ENCODE peak calls at places on chromosomes 6 and 20, in five cellular contexts. C, R, G, O and B are unnamed samples.

GRCh38 chr6:151652338-151652737 is 155.1 kb upstream of the ESR1 start:
- DNase-seq in C (no peak), R (no peak), O (no peak), G (no peak), B (no peak)

GRCh38 chr6:2179950-2180349 is 65.5 kb downstream of the GMDS start:
- DNase-seq in R (no peak), O (no peak), G (no peak), C (no peak), B (no peak)

GRCh38 chr6:144899161-144899560 is 614.0 kb downstream of the UTRN start:
- DNase-seq in C (no peak), O (no peak), R (no peak), G (no peak), B (no peak)

GRCh38 chr6:136774228-136775041 is 17.8 kb downstream of the MAP3K5 start:
- DNase-seq in O (no peak), G (no peak), R (no peak), C (no peak), B (no peak)

GRCh38 chr6:866316-866715 is 173.4 kb upstream of the EXOC2 start:
- DNase-seq in O (no peak), R (no peak), C (no peak), G (no peak), B (no peak)

GRCh38 chr6:137568067-137568466 is 73.9 kb upstream of the OLIG3 start:
- DNase-seq in R (no peak), G (no peak), O (no peak), C (no peak), B (no peak)

GRCh38 chr6:32692019-32692418 is 25.6 kb upstream of the HLA-DQB1 start:
- DNase-seq in R (no peak), O (peak), C (peak), G (peak), B (peak)

GRCh38 chr6:28137458-28138020 is 4.1 kb upstream of the ZKSCAN8 start:
- DNase-seq in R (no peak), C (peak), G (no peak), O (no peak), B (peak)

GRCh38 chr6:52815167-52816092 is 11.8 kb upstream of the GSTA1 start:
- DNase-seq in C (peak), G (peak), O (peak), R (peak), B (peak)

GRCh38 chr6:83853968-83854501 is 875 bp downstream of the RIPPLY2 start:
- DNase-seq in R (peak), G (peak), O (no peak), C (no peak), B (no peak)

GRCh38 chr6:169691260-169691659 is 10.6 kb downstream of the WDR27 start:
- DNase-seq in O (no peak), G (no peak), R (no peak), C (no peak), B (no peak)

GRCh38 chr6:56729719-56730118 is 87.0 kb upstream of the DST start:
- DNase-seq in G (no peak), C (no peak), R (no peak), O (no peak), B (no peak)

GRCh38 chr6:47785187-47785586 is 3.4 kb downstream of the OPN5 start:
- DNase-seq in C (no peak), O (no peak), R (no peak), G (no peak), B (no peak)

GRCh38 chr6:8082572-8082953 is 18.4 kb upstream of the BLOC1S5 start:
- DNase-seq in C (no peak), G (no peak), R (no peak), O (no peak), B (no peak)

GRCh38 chr20:22379472-22379871 is 204.9 kb downstream of the FOXA2 start:
- DNase-seq in O (no peak), C (no peak), R (no peak), G (no peak), B (no peak)

GRCh38 chr20:41001497-41001896 is 27.1 kb upstream of the TOP1 start:
- DNase-seq in C (no peak), O (no peak), R (no peak), G (no peak), B (no peak)

GRCh38 chr6:20770776-20771175 is 236.5 kb downstream of the CDKAL1 start:
- DNase-seq in C (no peak), G (no peak), O (no peak), R (no peak), B (no peak)

GRCh38 chr20:32439132-32439829 is 81.2 kb downstream of the ASXL1 start:
- DNase-seq in O (no peak), G (no peak), C (no peak), R (no peak), B (no peak)

GRCh38 chr6:130949553-130949952 is 113.5 kb downstream of the EPB41L2 start:
- DNase-seq in C (no peak), R (no peak), G (no peak), O (no peak), B (no peak)

GRCh38 chr20:43448748-43449535 is 8.8 kb upstream of the SRSF6 start:
- DNase-seq in G (peak), O (peak), R (peak), C (peak), B (peak)

GRCh38 chr6:52543729-52544324 is 33.0 kb downstream of the TRAM2 start:
- DNase-seq in O (no peak), R (no peak), C (no peak), G (peak), B (no peak)

GRCh38 chr6:161835426-161836029 is 561.7 kb upstream of the AGPAT4 start:
- DNase-seq in R (no peak), G (peak), O (no peak), C (no peak), B (no peak)

GRCh38 chr20:37596168-37596567 is 68.5 kb upstream of the BLCAP start:
- DNase-seq in R (no peak), C (no peak), O (no peak), G (no peak), B (no peak)

GRCh38 chr6:116492331-116493067 is 18.9 kb upstream of the CALHM5 start:
- DNase-seq in G (no peak), R (no peak), O (no peak), C (no peak), B (no peak)

GRCh38 chr6:83068628-83069027 is 1.2 kb downstream of the DOP1A start:
- DNase-seq in C (no peak), O (no peak), R (no peak), G (no peak), B (no peak)

GRCh38 chr6:18997375-18997826 is 610.3 kb downstream of the RNF144B start:
- DNase-seq in G (peak), C (no peak), R (peak), O (no peak), B (peak)

GRCh38 chr6:168343239-168344167 is 23.9 kb upstream of the DACT2 start:
- DNase-seq in R (no peak), O (no peak), G (no peak), C (no peak), B (no peak)

GRCh38 chr6:163335056-163335455 is 79.5 kb upstream of the QKI start:
- DNase-seq in R (no peak), G (no peak), O (no peak), C (no peak), B (no peak)

DNA sequence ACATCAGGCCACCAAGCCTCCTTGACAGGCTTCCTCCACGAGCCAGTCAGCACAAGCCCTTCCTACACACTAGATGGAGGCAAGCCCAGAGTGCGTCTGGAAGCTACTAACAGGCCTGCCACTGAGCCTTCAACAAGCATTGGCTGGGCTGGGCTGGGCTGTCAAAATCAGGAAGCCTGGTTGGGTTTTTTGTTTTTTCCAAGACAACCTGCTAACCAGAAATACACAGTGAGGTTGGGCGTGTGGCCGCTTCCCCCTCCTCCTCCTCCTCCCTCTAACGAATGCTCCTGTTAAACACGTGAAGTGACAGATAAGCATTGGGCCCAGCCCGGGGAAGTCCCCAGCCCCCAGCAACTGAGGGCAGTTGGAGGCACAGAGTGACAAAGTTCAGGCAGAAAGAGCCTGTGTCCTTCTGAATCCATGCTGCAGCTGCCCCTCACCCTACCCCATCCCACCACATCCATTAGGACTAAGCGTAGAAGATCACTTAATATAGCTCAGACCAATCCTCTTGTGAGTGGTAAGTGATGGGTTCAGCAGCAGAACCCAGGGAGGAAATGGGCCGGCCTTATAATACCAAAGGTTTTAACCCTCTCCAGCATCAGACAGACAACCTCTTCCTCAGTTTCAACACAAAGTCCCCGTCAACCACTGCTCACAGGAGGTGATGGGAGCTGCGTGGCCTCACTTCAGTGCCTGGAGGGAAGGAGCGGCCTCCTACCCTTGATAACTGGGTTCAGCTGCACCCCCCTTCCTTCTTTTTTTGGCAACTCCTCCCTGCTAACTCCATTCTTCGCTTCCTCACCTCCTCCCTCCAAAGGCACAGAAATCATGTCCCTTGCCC is 1.1 kb downstream of the NFATC2 start:
- DNase-seq in C (peak), O (peak), G (peak), R (peak), B (peak)
- TF ChIP-seq CTCF in C (no peak), O (no peak), G (no peak), R (no peak), B (no peak)

GRCh38 chr20:49545572-49545971 is 22.4 kb downstream of the PTGIS start:
- DNase-seq in G (peak), C (no peak), O (no peak), R (no peak), B (no peak)
- TF ChIP-seq CTCF in G (peak), C (no peak), O (no peak), R (no peak), B (no peak)

GRCh38 chr6:39189915-39190544 is 39.2 kb downstream of the KCNK5 start:
- DNase-seq in O (no peak), C (no peak), G (peak), R (peak), B (peak)
- TF ChIP-seq CTCF in O (peak), C (peak), G (peak), R (peak), B (peak)

GRCh38 chr6:118280210-118280609 is 267.9 kb upstream of the PLN start:
- DNase-seq in C (no peak), G (no peak), O (no peak), R (no peak), B (peak)

GRCh38 chr6:118284736-118285360 is 263.2 kb upstream of the PLN start:
- DNase-seq in C (no peak), O (no peak), R (no peak), G (peak), B (no peak)

GRCh38 chr6:118283759-118284158 is 264.3 kb upstream of the PLN start:
- DNase-seq in G (peak), C (peak), O (no peak), R (peak), B (peak)

GRCh38 chr6:118277631-118278030 is 270.5 kb upstream of the PLN start:
- DNase-seq in R (no peak), O (no peak), G (no peak), C (no peak), B (no peak)

DNA sequence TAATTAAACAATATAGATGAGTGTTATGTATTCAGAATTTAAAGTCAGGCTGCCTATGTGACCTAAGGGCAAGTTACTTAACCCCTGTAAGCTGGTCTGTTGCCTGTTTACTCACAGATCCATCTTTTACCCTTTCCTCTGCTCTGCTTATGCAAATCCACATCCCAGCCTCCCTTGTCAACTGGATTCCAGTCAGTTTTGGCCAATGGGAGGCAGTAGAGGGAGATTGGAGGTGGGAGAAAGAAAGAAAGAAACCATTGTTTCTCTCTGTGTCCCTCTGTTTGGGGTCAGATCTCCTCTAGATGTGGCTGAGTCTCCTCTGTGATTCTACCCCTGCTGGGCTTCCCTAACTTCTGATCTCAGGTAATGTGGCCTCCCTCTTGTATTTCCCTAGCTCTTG is 266.8 kb upstream of the PLN start:
- DNase-seq in R (no peak), C (no peak), O (no peak), G (peak), B (no peak)
- TF ChIP-seq CTCF in R (no peak), C (no peak), O (no peak), G (peak), B (no peak)

DNA sequence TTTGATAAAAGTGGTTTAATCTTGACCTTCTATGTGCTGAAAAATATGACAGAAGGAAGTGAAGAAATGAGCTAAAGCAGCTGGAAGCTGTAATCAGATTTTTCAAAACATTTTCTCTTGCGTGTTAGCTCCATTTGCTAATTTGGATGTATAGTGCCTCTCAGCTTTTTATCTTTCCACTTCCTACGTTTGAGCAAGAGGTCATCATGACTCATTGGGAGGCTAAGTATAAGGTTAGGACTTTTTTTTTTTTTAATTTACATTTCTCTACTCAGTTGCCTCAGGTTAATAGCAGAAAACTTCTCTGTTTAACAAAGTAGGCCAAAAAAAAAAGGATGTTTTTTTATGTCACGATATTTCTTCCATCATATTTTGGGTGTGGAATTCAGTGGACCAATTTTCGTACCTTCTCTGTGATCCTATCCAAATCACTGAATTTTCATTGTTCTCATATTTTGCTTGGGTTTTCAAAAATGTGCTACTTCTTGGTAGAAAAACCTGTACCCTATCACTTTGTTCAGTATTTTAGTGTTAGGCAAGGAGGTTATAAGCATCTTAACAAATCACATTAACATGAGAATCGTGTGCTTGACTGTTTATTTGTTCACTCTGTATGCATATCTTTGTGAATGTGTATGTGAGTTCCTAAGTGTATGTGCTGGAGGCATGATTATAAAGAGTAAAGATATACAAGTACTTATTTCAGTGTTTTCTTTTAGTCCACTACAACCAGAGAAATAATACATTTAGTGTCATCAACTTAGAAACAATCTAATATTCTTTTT is 1028.3 kb upstream of the EYS start:
- DNase-seq in G (no peak), O (no peak), R (no peak), C (no peak), B (no peak)
- TF ChIP-seq CTCF in G (no peak), O (no peak), R (no peak), C (no peak), B (no peak)

DNA sequence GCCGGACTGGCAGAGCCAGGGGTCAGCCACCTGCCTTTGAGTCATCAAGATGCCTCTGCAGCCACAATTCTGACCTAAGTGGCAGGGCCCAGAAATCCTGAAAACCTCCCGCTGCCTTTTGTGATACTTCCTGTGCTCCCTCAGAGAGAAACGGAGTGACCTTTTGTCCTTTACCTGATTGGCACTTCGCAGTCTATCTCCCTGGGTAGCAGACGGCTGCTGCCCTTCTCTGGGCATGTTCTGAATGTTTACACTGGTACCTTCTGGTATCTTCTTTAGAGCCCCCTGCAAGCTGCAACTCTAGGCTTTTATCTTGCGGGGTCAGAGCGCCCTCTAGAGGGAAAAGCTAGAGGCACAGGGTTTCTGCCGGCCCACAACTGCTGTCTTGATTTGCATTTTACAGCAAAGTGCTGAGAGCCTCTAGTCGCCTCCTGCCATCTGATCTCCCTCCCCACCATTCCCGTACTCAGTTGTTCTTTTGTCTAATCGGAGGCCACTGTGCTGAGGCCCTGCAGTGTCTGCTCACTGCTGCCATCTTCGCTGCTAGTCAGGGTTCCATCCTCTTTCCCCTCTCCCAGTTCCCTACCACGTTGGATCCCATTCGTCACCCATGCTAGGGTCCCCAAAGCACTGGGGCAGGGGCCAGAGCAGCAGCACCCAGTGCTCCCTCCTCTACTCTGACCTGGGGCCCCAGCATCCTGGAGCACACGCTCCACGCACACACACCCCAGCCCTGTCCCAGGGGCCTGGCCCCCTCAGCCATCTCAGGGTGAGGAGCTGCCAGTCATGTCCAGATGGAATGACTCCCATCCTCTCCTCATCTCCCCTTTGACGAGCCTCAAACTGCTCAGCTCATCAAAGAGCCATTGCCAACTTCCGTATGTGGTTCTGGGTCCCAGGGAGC is 26.7 kb downstream of the SPATA2 start:
- DNase-seq in O (peak), R (peak), C (peak), G (peak), B (peak)
- TF ChIP-seq CTCF in O (peak), R (peak), C (peak), G (peak), B (peak)

GRCh38 chr20:577167-577791 is 32.8 kb downstream of the TCF15 start:
- DNase-seq in G (peak), O (no peak), R (no peak), C (no peak), B (no peak)
- TF ChIP-seq CTCF in G (peak), O (no peak), R (peak), C (no peak), B (no peak)

DNA sequence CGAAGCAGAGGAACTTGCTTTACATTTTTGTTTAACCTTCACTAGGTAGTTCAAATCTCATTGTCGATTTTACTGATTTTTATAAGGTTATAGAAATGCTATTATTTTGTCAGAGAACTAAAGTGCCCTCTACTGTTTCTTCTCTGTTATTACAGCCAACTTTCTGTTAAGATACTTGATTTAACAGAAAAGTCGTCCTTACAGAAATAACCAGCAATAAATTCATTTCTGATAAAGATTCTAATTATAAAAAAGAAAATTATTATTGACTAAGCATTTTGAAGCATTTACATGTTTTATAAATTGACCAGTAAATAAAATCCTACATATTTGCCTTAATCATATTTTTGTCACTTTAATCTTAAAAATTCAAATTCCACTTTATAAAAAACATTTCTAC is 60.8 kb downstream of the OGFRL1 start:
- DNase-seq in O (no peak), R (no peak), G (peak), C (peak), B (peak)
- TF ChIP-seq CTCF in O (peak), R (peak), G (no peak), C (peak), B (peak)

DNA sequence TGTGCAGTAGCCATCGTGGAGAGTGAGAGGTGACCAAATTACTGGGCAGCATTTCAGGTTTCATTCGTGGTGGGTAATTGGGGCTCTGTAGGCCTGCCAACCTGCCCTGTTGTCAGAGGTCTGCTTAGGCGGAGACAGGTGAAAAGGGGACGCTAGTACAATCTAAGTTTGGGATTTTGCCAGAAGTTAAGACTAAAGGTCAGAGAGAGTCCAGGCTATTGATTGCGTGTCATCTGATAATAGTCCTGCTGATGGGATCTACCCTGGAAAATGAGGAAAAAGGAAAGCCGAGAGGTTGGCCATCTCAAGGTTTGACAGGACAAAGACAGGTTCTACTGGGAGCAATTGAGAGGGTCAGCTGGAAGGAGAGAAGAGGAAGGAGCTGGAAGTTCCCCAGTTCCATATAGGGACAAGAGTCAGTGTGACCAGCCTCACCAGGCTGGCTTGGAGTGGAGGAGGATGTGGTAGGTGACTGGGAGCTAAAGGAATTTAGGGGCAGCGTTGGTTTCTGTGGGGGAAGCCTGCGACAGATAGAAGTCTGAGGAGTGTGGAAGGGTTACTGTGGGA is 10.9 kb downstream of the ARFGEF2 start:
- DNase-seq in G (no peak), R (no peak), O (no peak), C (no peak), B (no peak)
- TF ChIP-seq CTCF in G (no peak), R (no peak), O (no peak), C (no peak), B (no peak)